ENCODE peak calls at places on chromosomes 13 and 19, in six cellular contexts. T, P, S, Z, N and K are unnamed samples.

GRCh38 chr13:78608254-78608704 is 4.9 kb upstream of the POU4F1 start:
- DNase-seq in T (no peak), P (no peak), S (no peak), Z (no peak), N (no peak), K (no peak)

GRCh38 chr19:7377196-7377595 is 28.5 kb downstream of the ARHGEF18 start:
- DNase-seq in T (no peak), P (no peak), S (no peak), Z (no peak), N (no peak), K (no peak)

GRCh38 chr19:13299838-13300237 is 149.6 kb downstream of the IER2 start:
- DNase-seq in T (no peak), P (no peak), S (no peak), Z (peak; percentile 6), N (no peak), K (no peak)

GRCh38 chr19:17078038-17078919 is 2.7 kb downstream of the MYO9B start:
- DNase-seq in T (no peak), P (no peak), S (no peak), Z (no peak), N (no peak), K (no peak)

GRCh38 chr13:109547942-109548860 is 238.2 kb downstream of the IRS2 start:
- DNase-seq in T (no peak), P (no peak), S (no peak), Z (no peak), N (peak; percentile 47), K (no peak)

GRCh38 chr13:84366484-84366883 is 484.2 kb upstream of the SLITRK1 start:
- DNase-seq in T (no peak), P (no peak), S (no peak), Z (no peak), N (no peak), K (no peak)

GRCh38 chr13:110560606-110561334 is 752 bp downstream of the RAB20 start:
- DNase-seq in T (no peak), P (no peak), S (no peak), Z (peak; percentile 75), N (peak; percentile 68), K (peak; percentile 39)

GRCh38 chr19:47280183-47280797 is 5.6 kb downstream of the INAFM1 start:
- DNase-seq in T (no peak), P (no peak), S (no peak), Z (no peak), N (peak; percentile 28), K (no peak)

GRCh38 chr19:4957981-4958380 is 10.9 kb upstream of the KDM4B start:
- DNase-seq in T (no peak), P (no peak), S (no peak), Z (no peak), N (no peak), K (no peak)

GRCh38 chr19:17606786-17607185 is 51.3 kb downstream of the COLGALT1 start:
- DNase-seq in T (no peak), P (no peak), S (no peak), Z (no peak), N (no peak), K (no peak)

GRCh38 chr13:90305796-90306195 is 1041.7 kb upstream of the MIR17HG start:
- DNase-seq in T (no peak), P (no peak), S (no peak), Z (no peak), N (no peak), K (no peak)

GRCh38 chr19:35331551-35332214 is 2.7 kb downstream of the CD22 start:
- DNase-seq in T (no peak), P (no peak), S (no peak), Z (no peak), N (no peak), K (no peak)

GRCh38 chr19:31330237-31330636 is 19.0 kb downstream of the TSHZ3 start:
- DNase-seq in T (no peak), P (no peak), S (no peak), Z (no peak), N (no peak), K (no peak)

GRCh38 chr19:19096641-19097627 is 33.1 kb downstream of the SLC25A42 start:
- DNase-seq in T (no peak), P (no peak), S (no peak), Z (no peak), N (peak; percentile 77), K (no peak)

GRCh38 chr13:101326710-101327109 is 89.6 kb downstream of the NALCN start:
- DNase-seq in T (no peak), P (no peak), S (no peak), Z (no peak), N (no peak), K (no peak)

GRCh38 chr13:87122551-87122950 is 548.6 kb upstream of the SLITRK5 start:
- DNase-seq in T (no peak), P (no peak), S (no peak), Z (no peak), N (no peak), K (no peak)

GRCh38 chr19:49809155-49809986 is 3.7 kb downstream of the FUZ start:
- DNase-seq in T (no peak), P (peak; percentile 94), S (peak; percentile 38), Z (peak; percentile 45), N (peak; percentile 50), K (peak; percentile 69)

GRCh38 chr19:42113641-42114348 is 18.5 kb downstream of the POU2F2 start:
- DNase-seq in T (peak; percentile 97), P (no peak), S (no peak), Z (no peak), N (peak; percentile 43), K (peak; percentile 68)

GRCh38 chr19:30362156-30362754 is 9.9 kb upstream of the ZNF536 start:
- DNase-seq in T (no peak), P (peak; percentile 49), S (no peak), Z (no peak), N (no peak), K (no peak)